ENCODE peak calls at places on chromosome 7, in four cellular contexts. One of them, this sample, is unnamed.
A peak's percentile ranks its signal among the peaks of the same experiment; 100 is the strongest.

GRCh38 chr7:22696672-22697071 is 30.3 kb upstream of the IL6 start:
- DNase-seq in sigmoid colon: no peak
- DNase-seq in mesothelial cell of epicardium: no peak
- DNase-seq in CD8-positive, alpha-beta T cell: no peak
- DNase-seq in this sample: no peak

GRCh38 chr7:5183155-5183554 is 6.9 kb upstream of the WIPI2 start:
- DNase-seq in CD8-positive, alpha-beta T cell: no peak
- DNase-seq in sigmoid colon: peak; percentile 43
- DNase-seq in mesothelial cell of epicardium: no peak
- DNase-seq in this sample: no peak

GRCh38 chr7:133484135-133484534 is 231.3 kb downstream of the EXOC4 start:
- DNase-seq in mesothelial cell of epicardium: no peak
- DNase-seq in CD8-positive, alpha-beta T cell: peak; percentile 32
- DNase-seq in sigmoid colon: no peak
- DNase-seq in this sample: no peak

GRCh38 chr7:43700059-43700501 is 29.2 kb downstream of the COA1 start:
- DNase-seq in CD8-positive, alpha-beta T cell: no peak
- DNase-seq in sigmoid colon: no peak
- DNase-seq in mesothelial cell of epicardium: no peak
- DNase-seq in this sample: no peak

GRCh38 chr7:3897430-3898385 is 596.7 kb downstream of the SDK1 start:
- DNase-seq in sigmoid colon: no peak
- DNase-seq in mesothelial cell of epicardium: no peak
- DNase-seq in CD8-positive, alpha-beta T cell: peak; percentile 50
- DNase-seq in this sample: no peak

GRCh38 chr7:21944616-21945373 is 904 bp downstream of the CDCA7L start:
- DNase-seq in CD8-positive, alpha-beta T cell: peak; percentile 36
- DNase-seq in mesothelial cell of epicardium: no peak
- DNase-seq in sigmoid colon: no peak
- DNase-seq in this sample: no peak

GRCh38 chr7:55574062-55574717 is 1.9 kb upstream of the VOPP1 start:
- DNase-seq in sigmoid colon: no peak
- DNase-seq in mesothelial cell of epicardium: no peak
- DNase-seq in CD8-positive, alpha-beta T cell: no peak
- DNase-seq in this sample: no peak

GRCh38 chr7:128883622-128884549 is 21.2 kb downstream of the ATP6V1F start:
- DNase-seq in mesothelial cell of epicardium: peak; percentile 69
- DNase-seq in sigmoid colon: peak; percentile 88
- DNase-seq in CD8-positive, alpha-beta T cell: peak; percentile 94
- DNase-seq in this sample: peak; percentile 74

GRCh38 chr7:16171928-16172327 is 249.4 kb downstream of the CRPPA start:
- DNase-seq in CD8-positive, alpha-beta T cell: no peak
- DNase-seq in sigmoid colon: no peak
- DNase-seq in mesothelial cell of epicardium: no peak
- DNase-seq in this sample: no peak

GRCh38 chr7:30028749-30029635 is 780 bp downstream of the PLEKHA8 start:
- DNase-seq in mesothelial cell of epicardium: peak; percentile 28
- DNase-seq in sigmoid colon: peak; percentile 69
- DNase-seq in CD8-positive, alpha-beta T cell: peak; percentile 23
- DNase-seq in this sample: no peak

GRCh38 chr7:103594186-103594585 is 148.2 kb upstream of the SLC26A5 start:
- DNase-seq in CD8-positive, alpha-beta T cell: no peak
- DNase-seq in sigmoid colon: no peak
- DNase-seq in mesothelial cell of epicardium: no peak
- DNase-seq in this sample: no peak

GRCh38 chr7:72336382-72336886 is 75.7 kb downstream of the CALN1 start:
- DNase-seq in sigmoid colon: no peak
- DNase-seq in CD8-positive, alpha-beta T cell: no peak
- DNase-seq in mesothelial cell of epicardium: no peak
- DNase-seq in this sample: no peak

GRCh38 chr7:128115326-128115820 is 84.1 kb upstream of the LRRC4 start:
- DNase-seq in sigmoid colon: peak; percentile 45
- DNase-seq in mesothelial cell of epicardium: no peak
- DNase-seq in CD8-positive, alpha-beta T cell: no peak
- DNase-seq in this sample: peak; percentile 10

GRCh38 chr7:108824840-108825540 is 255.3 kb downstream of the DNAJB9 start:
- DNase-seq in mesothelial cell of epicardium: no peak
- DNase-seq in CD8-positive, alpha-beta T cell: no peak
- DNase-seq in sigmoid colon: no peak
- DNase-seq in this sample: no peak

GRCh38 chr7:83446126-83446675 is 202.7 kb downstream of the SEMA3E start:
- DNase-seq in sigmoid colon: no peak
- DNase-seq in CD8-positive, alpha-beta T cell: no peak
- DNase-seq in mesothelial cell of epicardium: no peak
- DNase-seq in this sample: no peak

GRCh38 chr7:126698909-126699308 is 553.8 kb downstream of the GRM8 start:
- DNase-seq in sigmoid colon: no peak
- DNase-seq in mesothelial cell of epicardium: no peak
- DNase-seq in CD8-positive, alpha-beta T cell: no peak
- DNase-seq in this sample: no peak

GRCh38 chr7:75965617-75966016 is 28.8 kb downstream of the TMEM120A start:
- DNase-seq in mesothelial cell of epicardium: no peak
- DNase-seq in sigmoid colon: no peak
- DNase-seq in CD8-positive, alpha-beta T cell: no peak
- DNase-seq in this sample: no peak

GRCh38 chr7:111357691-111358090 is 204.6 kb downstream of the IMMP2L start:
- DNase-seq in sigmoid colon: no peak
- DNase-seq in mesothelial cell of epicardium: no peak
- DNase-seq in CD8-positive, alpha-beta T cell: no peak
- DNase-seq in this sample: no peak

GRCh38 chr7:135620980-135621850 is 41.1 kb upstream of the STMP1 start:
- DNase-seq in CD8-positive, alpha-beta T cell: peak; percentile 17
- DNase-seq in mesothelial cell of epicardium: no peak
- DNase-seq in sigmoid colon: no peak
- DNase-seq in this sample: no peak

GRCh38 chr7:124459101-124460052 is 306.2 kb downstream of the GPR37 start:
- DNase-seq in sigmoid colon: peak; percentile 66
- DNase-seq in mesothelial cell of epicardium: no peak
- DNase-seq in CD8-positive, alpha-beta T cell: no peak
- DNase-seq in this sample: no peak

GRCh38 chr7:45682836-45683555 is 108.8 kb downstream of the ADCY1 start:
- DNase-seq in mesothelial cell of epicardium: no peak
- DNase-seq in CD8-positive, alpha-beta T cell: no peak
- DNase-seq in sigmoid colon: no peak
- DNase-seq in this sample: no peak

GRCh38 chr7:90007831-90008230 is 146.4 kb upstream of the STEAP1 start:
- DNase-seq in sigmoid colon: no peak
- DNase-seq in CD8-positive, alpha-beta T cell: no peak
- DNase-seq in mesothelial cell of epicardium: no peak
- DNase-seq in this sample: no peak

GRCh38 chr7:39360766-39361165 is 205.4 kb upstream of the YAE1 start:
- DNase-seq in sigmoid colon: no peak
- DNase-seq in CD8-positive, alpha-beta T cell: no peak
- DNase-seq in mesothelial cell of epicardium: no peak
- DNase-seq in this sample: no peak

GRCh38 chr7:98251844-98252639 is at the start of gene TECPR1:
- DNase-seq in sigmoid colon: peak; percentile 97
- DNase-seq in mesothelial cell of epicardium: peak; percentile 68
- DNase-seq in CD8-positive, alpha-beta T cell: peak; percentile 82
- DNase-seq in this sample: peak; percentile 93

GRCh38 chr7:84675633-84676034 is 481.0 kb upstream of the SEMA3A start:
- DNase-seq in mesothelial cell of epicardium: no peak
- DNase-seq in CD8-positive, alpha-beta T cell: no peak
- DNase-seq in sigmoid colon: no peak
- DNase-seq in this sample: no peak

GRCh38 chr7:38870147-38870546 is 38.8 kb downstream of the VPS41 start:
- DNase-seq in CD8-positive, alpha-beta T cell: no peak
- DNase-seq in sigmoid colon: no peak
- DNase-seq in mesothelial cell of epicardium: no peak
- DNase-seq in this sample: no peak

GRCh38 chr7:33841658-33842057 is 63.7 kb upstream of the BMPER start:
- DNase-seq in sigmoid colon: peak; percentile 68
- DNase-seq in mesothelial cell of epicardium: no peak
- DNase-seq in CD8-positive, alpha-beta T cell: no peak
- DNase-seq in this sample: no peak

GRCh38 chr7:30166155-30166840 is 31.5 kb downstream of the MTURN start:
- DNase-seq in mesothelial cell of epicardium: no peak
- DNase-seq in CD8-positive, alpha-beta T cell: no peak
- DNase-seq in sigmoid colon: no peak
- DNase-seq in this sample: no peak

GRCh38 chr7:102933763-102934162 is 21.0 kb downstream of the LRRC17 start:
- DNase-seq in mesothelial cell of epicardium: peak; percentile 40
- DNase-seq in CD8-positive, alpha-beta T cell: no peak
- DNase-seq in sigmoid colon: peak; percentile 88
- DNase-seq in this sample: no peak

DNA sequence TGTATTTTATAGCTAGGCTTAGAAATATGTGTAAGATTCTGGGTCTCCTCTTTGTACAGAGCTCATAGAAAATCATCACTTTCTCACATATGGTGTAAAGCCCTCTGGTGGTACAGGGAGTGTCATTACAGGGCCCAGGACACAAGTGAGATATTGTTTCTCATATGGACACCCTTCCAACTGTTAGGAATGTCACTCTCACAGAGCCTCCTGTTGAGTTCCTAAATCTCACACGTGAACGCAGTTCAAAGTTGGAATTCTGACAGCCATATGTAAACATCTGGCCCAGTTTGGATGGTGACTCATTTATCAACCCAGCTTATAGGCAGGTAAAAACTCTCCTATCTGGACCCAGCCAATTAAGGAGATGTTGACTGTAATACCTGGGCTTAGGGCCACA is 35.4 kb upstream of the ZNF107 start:
- DNase-seq in CD8-positive, alpha-beta T cell: no peak
- DNase-seq in sigmoid colon: no peak
- DNase-seq in mesothelial cell of epicardium: no peak
- DNase-seq in this sample: no peak
- TF ChIP-seq CTCF in CD8-positive, alpha-beta T cell: peak; percentile 46
- TF ChIP-seq CTCF in sigmoid colon: no peak
- TF ChIP-seq CTCF in mesothelial cell of epicardium: peak; percentile 9
- TF ChIP-seq CTCF in this sample: peak; percentile 23

GRCh38 chr7:142320883-142321282 is 63.0 kb upstream of the PRSS58 start:
- DNase-seq in sigmoid colon: no peak
- DNase-seq in mesothelial cell of epicardium: no peak
- DNase-seq in CD8-positive, alpha-beta T cell: no peak
- DNase-seq in this sample: no peak

GRCh38 chr7:142321391-142321790 is 63.5 kb upstream of the PRSS58 start:
- DNase-seq in mesothelial cell of epicardium: no peak
- DNase-seq in CD8-positive, alpha-beta T cell: no peak
- DNase-seq in sigmoid colon: no peak
- DNase-seq in this sample: no peak

GRCh38 chr7:142323706-142324105 is 65.8 kb upstream of the PRSS58 start:
- DNase-seq in mesothelial cell of epicardium: no peak
- DNase-seq in sigmoid colon: no peak
- DNase-seq in CD8-positive, alpha-beta T cell: peak; percentile 52
- DNase-seq in this sample: no peak

GRCh38 chr7:142319970-142320369 is 62.1 kb upstream of the PRSS58 start:
- DNase-seq in CD8-positive, alpha-beta T cell: peak; percentile 37
- DNase-seq in mesothelial cell of epicardium: no peak
- DNase-seq in sigmoid colon: no peak
- DNase-seq in this sample: no peak
- TF ChIP-seq CTCF in CD8-positive, alpha-beta T cell: peak; percentile 16
- TF ChIP-seq CTCF in mesothelial cell of epicardium: no peak
- TF ChIP-seq CTCF in sigmoid colon: no peak
- TF ChIP-seq CTCF in this sample: peak; percentile 23

GRCh38 chr7:149598721-149599308 is 101.2 kb upstream of the ZNF746 start:
- DNase-seq in sigmoid colon: no peak
- DNase-seq in mesothelial cell of epicardium: no peak
- DNase-seq in CD8-positive, alpha-beta T cell: no peak
- DNase-seq in this sample: no peak
- TF ChIP-seq CTCF in sigmoid colon: no peak
- TF ChIP-seq CTCF in mesothelial cell of epicardium: no peak
- TF ChIP-seq CTCF in CD8-positive, alpha-beta T cell: no peak
- TF ChIP-seq CTCF in this sample: no peak

DNA sequence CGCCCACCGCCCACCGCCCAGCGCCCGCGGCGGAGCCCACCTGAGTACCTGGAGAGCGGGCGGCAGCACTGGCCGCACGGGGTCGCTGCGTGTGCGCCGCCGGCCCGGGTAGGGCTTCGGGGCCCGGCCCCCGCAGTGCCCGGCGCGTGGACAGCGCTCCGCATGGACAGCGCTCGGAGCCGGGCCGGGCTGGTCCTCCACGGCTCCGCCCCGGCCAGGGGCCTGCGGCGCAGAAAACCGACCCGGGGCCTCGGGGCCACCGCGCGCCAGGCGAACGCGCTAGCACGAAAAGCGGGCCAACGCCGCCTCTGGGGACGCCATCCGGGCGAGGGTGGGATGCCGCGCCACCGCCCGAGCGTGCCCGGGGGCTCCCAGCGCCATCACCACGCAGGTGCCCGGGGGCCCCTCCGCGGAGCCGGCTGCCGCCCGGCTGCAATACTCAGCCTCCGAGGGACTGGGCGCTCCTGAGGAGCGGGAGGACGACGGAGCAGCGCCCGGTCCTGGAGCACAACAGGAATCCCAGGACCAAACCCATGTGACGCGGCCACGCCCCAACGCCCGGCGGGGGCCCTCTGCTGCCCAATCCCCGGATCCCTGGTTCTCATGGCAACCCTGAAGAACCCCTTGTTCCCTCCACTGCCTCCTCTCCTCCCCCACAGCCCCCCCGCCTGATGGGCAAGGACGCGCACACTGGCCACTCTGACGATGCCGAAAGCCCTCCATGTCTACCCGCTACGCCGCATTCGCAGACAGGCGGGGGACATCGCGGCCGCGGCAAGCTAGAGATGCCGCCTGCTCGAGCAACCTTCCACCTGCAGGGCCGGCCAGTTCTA is at the start of gene GRB10:
- DNase-seq in CD8-positive, alpha-beta T cell: peak; percentile 18
- DNase-seq in sigmoid colon: peak; percentile 75
- DNase-seq in mesothelial cell of epicardium: no peak
- DNase-seq in this sample: no peak
- TF ChIP-seq CTCF in CD8-positive, alpha-beta T cell: no peak
- TF ChIP-seq CTCF in sigmoid colon: no peak
- TF ChIP-seq CTCF in mesothelial cell of epicardium: no peak
- TF ChIP-seq CTCF in this sample: no peak

GRCh38 chr7:26200444-26201260 is at the start of gene HNRNPA2B1:
- DNase-seq in CD8-positive, alpha-beta T cell: peak; percentile 97
- DNase-seq in mesothelial cell of epicardium: peak; percentile 89
- DNase-seq in sigmoid colon: peak; percentile 99
- DNase-seq in this sample: peak; percentile 96
- TF ChIP-seq CTCF in CD8-positive, alpha-beta T cell: no peak
- TF ChIP-seq CTCF in mesothelial cell of epicardium: no peak
- TF ChIP-seq CTCF in sigmoid colon: no peak
- TF ChIP-seq CTCF in this sample: no peak

DNA sequence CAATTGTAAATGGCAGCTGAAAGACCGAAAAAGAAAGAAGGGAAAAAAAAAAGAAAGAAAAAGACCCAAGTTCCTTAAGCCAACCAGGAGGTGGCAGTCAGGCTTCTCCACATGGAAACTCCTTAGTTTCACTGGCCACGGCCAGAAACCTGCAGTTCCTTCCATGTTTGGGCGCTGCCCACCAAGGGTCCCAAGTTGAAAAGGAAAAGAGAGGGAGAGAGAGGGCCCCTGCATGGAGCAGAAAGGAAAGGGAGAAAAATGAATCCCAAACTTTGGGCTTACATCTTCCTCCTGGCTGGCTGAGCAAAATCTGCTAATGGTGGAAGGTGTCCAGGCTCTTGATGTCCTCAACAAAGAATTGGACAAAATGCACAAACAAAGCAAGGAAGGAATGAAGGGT is 31.8 kb upstream of the ABCA13 start:
- DNase-seq in mesothelial cell of epicardium: no peak
- DNase-seq in CD8-positive, alpha-beta T cell: no peak
- DNase-seq in sigmoid colon: no peak
- DNase-seq in this sample: no peak
- TF ChIP-seq CTCF in mesothelial cell of epicardium: no peak
- TF ChIP-seq CTCF in CD8-positive, alpha-beta T cell: no peak
- TF ChIP-seq CTCF in sigmoid colon: no peak
- TF ChIP-seq CTCF in this sample: no peak

GRCh38 chr7:74505426-74506328 is 52.0 kb downstream of the GTF2IRD1 start:
- DNase-seq in sigmoid colon: peak; percentile 68
- DNase-seq in mesothelial cell of epicardium: no peak
- DNase-seq in CD8-positive, alpha-beta T cell: no peak
- DNase-seq in this sample: no peak
- TF ChIP-seq CTCF in sigmoid colon: no peak
- TF ChIP-seq CTCF in mesothelial cell of epicardium: no peak
- TF ChIP-seq CTCF in CD8-positive, alpha-beta T cell: no peak
- TF ChIP-seq CTCF in this sample: no peak

GRCh38 chr7:100358857-100359212 is 918 bp downstream of the PILRB start:
- DNase-seq in CD8-positive, alpha-beta T cell: no peak
- DNase-seq in sigmoid colon: no peak
- DNase-seq in mesothelial cell of epicardium: no peak
- DNase-seq in this sample: no peak
- TF ChIP-seq CTCF in CD8-positive, alpha-beta T cell: no peak
- TF ChIP-seq CTCF in sigmoid colon: no peak
- TF ChIP-seq CTCF in mesothelial cell of epicardium: no peak
- TF ChIP-seq CTCF in this sample: no peak